ENCODE peak calls at places on chromosome 19, in six cellular contexts. F, W, N, V, T and Q are unnamed samples.

GRCh38 chr19:366205-366783 is 21.7 kb upstream of the MIER2 start:
- DNase-seq in N (no peak), T (no peak), W (no peak), V (no peak), F (no peak), Q (no peak)

GRCh38 chr19:45506991-45507863 is at the start of gene VASP:
- DNase-seq in V (peak), F (peak), N (peak), T (no peak), W (peak), Q (peak)

GRCh38 chr19:18589380-18590272 is 1.0 kb downstream of the REX1BD start:
- DNase-seq in F (peak), T (no peak), N (peak), W (peak), V (peak), Q (peak)

GRCh38 chr19:34831714-34832113 is 58.7 kb upstream of the ZNF599 start:
- DNase-seq in N (no peak), W (no peak), T (no peak), V (no peak), F (no peak), Q (no peak)

GRCh38 chr19:18401580-18402112 is 4.2 kb upstream of the LRRC25 start:
- DNase-seq in V (no peak), F (peak), T (no peak), W (peak), N (no peak), Q (peak)

GRCh38 chr19:30113182-30113581 is 171.1 kb downstream of the URI1 start:
- DNase-seq in F (no peak), V (no peak), N (no peak), W (no peak), T (no peak), Q (no peak)

GRCh38 chr19:1076951-1077350 is 10.0 kb downstream of the ARHGAP45 start:
- DNase-seq in F (peak), N (peak), T (no peak), W (no peak), V (peak), Q (peak)

GRCh38 chr19:39845621-39846175 is 481 bp downstream of the FBL start:
- DNase-seq in N (no peak), T (peak), V (peak), F (no peak), W (peak), Q (no peak)

GRCh38 chr19:48616041-48616436 is 1.2 kb upstream of the FAM83E start:
- DNase-seq in W (no peak), T (no peak), F (no peak), N (no peak), V (no peak), Q (no peak)

GRCh38 chr19:33868821-33869412 is 72.2 kb downstream of the KCTD15 start:
- DNase-seq in N (no peak), F (peak), W (peak), T (no peak), V (no peak), Q (peak)